ENCODE peak calls at places on chromosomes 6 and 20, in nine cellular contexts. J is MCF 10A, T is NCI-H1105 treated with DMSO at 0.1 percent for 48 hours, O is LoVo, R is AML-193, Q is Daoy, N is activated T-cell treated with anti-CD3 and anti-CD28 coated beads for 1 hour, A is PC-9, E is nephron progenitor cell. L is an unnamed sample.
A peak's percentile ranks its signal among the peaks of the same experiment; 100 is the strongest.

GRCh38 chr20:5947276-5947675 is 3.1 kb downstream of the TRMT6 start:
- DNase-seq in A (no peak), E (no peak), J (peak; percentile 60), O (no peak), T (no peak), N (no peak), R (peak; percentile 17), Q (no peak), L (no peak)

GRCh38 chr6:67646550-67646949 is 988.5 kb upstream of the ADGRB3 start:
- DNase-seq in A (no peak), O (no peak), E (no peak), J (no peak), T (no peak), R (no peak), Q (no peak), N (no peak), L (no peak)

GRCh38 chr6:17390276-17390675 is 3.1 kb upstream of the CAP2 start:
- DNase-seq in A (no peak), N (no peak), E (no peak), O (no peak), J (no peak), T (no peak), R (no peak), Q (no peak), L (no peak)

GRCh38 chr20:50627747-50628146 is 63.6 kb downstream of the RIPOR3 start:
- DNase-seq in N (no peak), R (no peak), O (no peak), J (no peak), Q (no peak), E (no peak), A (no peak), T (no peak), L (no peak)

GRCh38 chr6:107603029-107603428 is 113.1 kb downstream of the SOBP start:
- DNase-seq in Q (no peak), O (no peak), R (no peak), J (peak; percentile 5), E (no peak), N (no peak), T (no peak), A (no peak), L (no peak)

GRCh38 chr20:37297066-37297736 is 7.7 kb downstream of the MANBAL start:
- DNase-seq in O (no peak), A (no peak), N (no peak), E (no peak), R (no peak), J (peak; percentile 46), Q (peak; percentile 17), T (no peak), L (peak; percentile 32)

GRCh38 chr20:8433286-8433685 is 301.2 kb downstream of the PLCB1 start:
- DNase-seq in Q (no peak), N (no peak), T (no peak), E (no peak), O (no peak), A (no peak), J (no peak), R (no peak), L (no peak)

GRCh38 chr6:135182120-135182992 is 1.2 kb downstream of the MYB start:
- DNase-seq in E (peak; percentile 47), Q (peak; percentile 29), O (peak; percentile 16), N (peak; percentile 25), R (no peak), T (peak; percentile 38), A (peak; percentile 16), J (no peak), L (no peak)

GRCh38 chr6:12030993-12031550 is 19.0 kb downstream of the HIVEP1 start:
- DNase-seq in A (no peak), R (no peak), N (no peak), Q (no peak), E (no peak), J (peak; percentile 27), T (no peak), O (no peak), L (no peak)

GRCh38 chr20:50421356-50422340 is 88.5 kb upstream of the PTPN1 start:
- DNase-seq in T (no peak), R (no peak), E (no peak), N (no peak), J (no peak), Q (no peak), A (no peak), O (no peak), L (no peak)

GRCh38 chr6:126788961-126789365 is 329.5 kb upstream of the RSPO3 start:
- DNase-seq in O (no peak), N (no peak), T (no peak), Q (no peak), E (no peak), R (no peak), J (no peak), A (no peak), L (peak; percentile 34)

GRCh38 chr6:158361961-158362634 is 49.8 kb downstream of the TULP4 start:
- DNase-seq in A (no peak), T (no peak), E (no peak), N (no peak), R (no peak), O (no peak), J (no peak), Q (no peak), L (no peak)

GRCh38 chr6:26157150-26157837 is 70.1 kb downstream of the HFE start:
- DNase-seq in J (peak; percentile 70), N (peak; percentile 39), A (peak; percentile 58), Q (peak; percentile 78), O (peak; percentile 64), R (no peak), T (peak; percentile 78), E (peak; percentile 78), L (peak; percentile 71)

GRCh38 chr6:53290547-53291510 is 57.9 kb downstream of the ELOVL5 start:
- DNase-seq in Q (no peak), T (no peak), J (no peak), E (no peak), N (no peak), O (no peak), R (no peak), A (no peak), L (no peak)

GRCh38 chr20:54208492-54209044 is 681 bp downstream of the PFDN4 start:
- DNase-seq in T (peak; percentile 32), J (peak; percentile 40), R (no peak), E (peak; percentile 18), A (no peak), Q (peak; percentile 32), O (peak; percentile 15), N (no peak), L (peak; percentile 53)

GRCh38 chr6:144580039-144580438 is 294.9 kb downstream of the UTRN start:
- DNase-seq in Q (no peak), J (no peak), N (no peak), O (no peak), A (no peak), T (no peak), R (no peak), E (no peak), L (no peak)

GRCh38 chr6:72748759-72749158 is 126.9 kb downstream of the KCNQ5 start:
- DNase-seq in E (no peak), Q (peak; percentile 95), N (no peak), J (peak; percentile 92), T (no peak), O (peak; percentile 27), A (no peak), R (no peak), L (no peak)

GRCh38 chr20:18288748-18289705 is 700 bp downstream of the ZNF133 start:
- DNase-seq in O (no peak), T (peak; percentile 24), N (no peak), E (peak; percentile 18), R (no peak), J (peak; percentile 28), Q (peak; percentile 21), A (no peak), L (no peak)

GRCh38 chr20:45104786-45105185 is 3.9 kb upstream of the KCNS1 start:
- DNase-seq in T (no peak), E (no peak), J (peak; percentile 79), A (peak; percentile 71), Q (peak; percentile 92), R (no peak), O (no peak), N (no peak), L (no peak)

GRCh38 chr6:168496932-168497331 is 55.9 kb downstream of the SMOC2 start:
- DNase-seq in A (no peak), E (no peak), J (no peak), O (no peak), N (no peak), T (peak; percentile 59), Q (no peak), R (peak; percentile 14), L (no peak)

GRCh38 chr6:65787787-65788186 is 80.8 kb upstream of the EYS start:
- DNase-seq in J (no peak), E (no peak), Q (peak; percentile 59), R (no peak), T (no peak), A (no peak), N (no peak), O (no peak), L (peak; percentile 54)

GRCh38 chr20:9179193-9179802 is 110.4 kb downstream of the PLCB4 start:
- DNase-seq in O (peak; percentile 47), Q (peak; percentile 39), T (no peak), A (no peak), N (no peak), R (no peak), J (peak; percentile 59), E (no peak), L (no peak)

GRCh38 chr6:56246941-56247653 is at the start of gene COL21A1:
- DNase-seq in A (peak; percentile 42), N (no peak), O (peak; percentile 31), E (peak; percentile 83), T (peak; percentile 21), J (no peak), R (no peak), Q (peak; percentile 16), L (peak; percentile 46)

GRCh38 chr20:982754-983153 is 19.4 kb downstream of the RSPO4 start:
- DNase-seq in Q (no peak), E (no peak), T (no peak), R (no peak), O (no peak), J (no peak), N (no peak), A (no peak), L (no peak)

L was measured in testis.